ENCODE peak calls at places on chromosomes 12 and 14, in eight cellular contexts. O is glutamatergic neuron, Z is activated B cell treated with CpG ODN at 0.5 μM for 24 hours, F is psoas muscle, T is MCF 10A, C is endothelial cell, I is PC-3, B is HFF-Myc. U is an unnamed sample.

GRCh38 chr12:531951-532585 is 72.3 kb downstream of the B4GALNT3 start:
- DNase-seq in O (no peak), Z (no peak), F (no peak), T (no peak), C (no peak), I (no peak), B (no peak), U (no peak)

GRCh38 chr12:115313929-115314328 is 630.0 kb upstream of the TBX3 start:
- DNase-seq in O (no peak), Z (no peak), F (no peak), T (peak; percentile 18), C (no peak), I (peak; percentile 97), B (no peak), U (no peak)

GRCh38 chr12:89556976-89557375 is 31.1 kb upstream of the POC1B start:
- DNase-seq in O (no peak), Z (no peak), F (no peak), T (no peak), C (no peak), I (peak; percentile 53), B (no peak), U (no peak)

GRCh38 chr12:121781751-121782615 is 11.5 kb downstream of the RHOF start:
- DNase-seq in O (no peak), Z (peak; percentile 61), F (no peak), T (peak; percentile 61), C (no peak), I (peak; percentile 30), B (no peak), U (no peak)

GRCh38 chr12:103548622-103549601 is 38.2 kb upstream of the STAB2 start:
- DNase-seq in O (peak; percentile 76), Z (peak; percentile 44), F (peak; percentile 43), T (peak; percentile 82), C (peak; percentile 78), I (peak; percentile 95), B (peak; percentile 38), U (peak; percentile 80)

GRCh38 chr12:3200779-3201738 is 123.9 kb downstream of the TSPAN9 start:
- DNase-seq in O (peak; percentile 39), Z (no peak), F (no peak), T (no peak), C (no peak), I (peak; percentile 8), B (no peak), U (no peak)

GRCh38 chr14:95296595-95297365 is 22.9 kb downstream of the CLMN start:
- DNase-seq in O (no peak), Z (no peak), F (no peak), T (no peak), C (no peak), I (no peak), B (no peak), U (no peak)

GRCh38 chr14:22689186-22689585 is 45.0 kb upstream of the OR6J1 start:
- DNase-seq in O (no peak), Z (no peak), F (no peak), T (peak; percentile 87), C (no peak), I (peak; percentile 89), B (peak; percentile 71), U (no peak)

GRCh38 chr14:34356267-34356660 is 105.8 kb downstream of the SPTSSA start:
- DNase-seq in O (no peak), Z (no peak), F (no peak), T (peak; percentile 86), C (no peak), I (no peak), B (no peak), U (no peak)

GRCh38 chr14:34362625-34363251 is 99.3 kb downstream of the SPTSSA start:
- DNase-seq in O (no peak), Z (no peak), F (no peak), T (no peak), C (no peak), I (no peak), B (no peak), U (no peak)

GRCh38 chr14:34361504-34362011 is 100.5 kb downstream of the SPTSSA start:
- DNase-seq in O (no peak), Z (no peak), F (no peak), T (no peak), C (no peak), I (peak; percentile 74), B (no peak), U (no peak)

GRCh38 chr14:34355584-34356266 is 106.3 kb downstream of the SPTSSA start:
- DNase-seq in O (no peak), Z (no peak), F (no peak), T (peak; percentile 67), C (peak; percentile 4), I (peak; percentile 82), B (peak; percentile 67), U (no peak)

GRCh38 chr14:34359423-34360120 is 102.5 kb downstream of the SPTSSA start:
- DNase-seq in O (no peak), Z (no peak), F (no peak), T (no peak), C (no peak), I (peak; percentile 41), B (no peak), U (no peak)
- TF ChIP-seq CTCF in O (no peak), Z (no peak), F (no peak), T (no peak), C (no peak), I (no peak), B (no peak), U (no peak)

GRCh38 chr12:57454213-57454565 is 918 bp upstream of the INHBE start:
- DNase-seq in O (no peak), Z (no peak), F (no peak), T (no peak), C (no peak), I (no peak), B (no peak), U (no peak)

GRCh38 chr12:57454566-57455373 is at the start of gene INHBE:
- DNase-seq in O (peak; percentile 82), Z (no peak), F (peak; percentile 64), T (peak; percentile 77), C (no peak), I (no peak), B (no peak), U (no peak)

GRCh38 chr12:57452181-57452936 is 2.7 kb upstream of the INHBE start:
- DNase-seq in O (peak; percentile 60), Z (no peak), F (peak; percentile 38), T (peak; percentile 55), C (no peak), I (peak; percentile 64), B (no peak), U (no peak)

GRCh38 chr12:57451233-57451778 is 3.8 kb upstream of the INHBE start:
- DNase-seq in O (no peak), Z (no peak), F (no peak), T (no peak), C (no peak), I (no peak), B (no peak), U (no peak)

DNA sequence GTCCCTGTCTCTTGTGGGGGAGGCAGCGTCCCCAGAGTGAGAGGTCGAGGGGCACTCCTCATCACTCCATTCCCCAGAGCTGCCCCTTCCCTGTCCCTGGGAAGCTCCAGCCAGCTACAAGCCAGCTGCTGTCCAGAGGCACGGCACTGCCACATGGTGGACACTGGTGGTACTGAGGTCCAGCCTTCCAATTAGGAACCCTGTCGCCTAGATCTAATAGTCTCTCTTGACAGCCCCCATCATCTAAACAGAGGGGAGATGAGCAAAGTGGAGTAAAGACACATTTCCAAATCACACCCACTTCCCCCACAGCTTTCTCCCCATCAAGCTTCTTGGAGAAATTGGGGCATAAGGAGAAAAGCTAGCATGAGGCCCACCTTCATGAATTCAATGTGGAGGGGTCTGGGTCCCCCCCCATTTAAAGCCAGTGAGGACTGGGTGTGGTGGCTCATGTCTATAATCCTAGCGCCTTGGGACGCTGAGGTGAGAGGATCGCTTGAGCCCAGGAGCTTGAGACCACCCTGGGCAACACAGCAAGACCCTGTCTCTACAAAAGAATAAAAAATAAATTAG is 2.1 kb upstream of the INHBE start:
- DNase-seq in O (peak; percentile 94), Z (peak; percentile 45), F (peak; percentile 80), T (peak; percentile 78), C (peak; percentile 88), I (peak; percentile 86), B (no peak), U (peak; percentile 83)
- TF ChIP-seq CTCF in O (peak; percentile 77), Z (no peak), F (peak; percentile 90), T (peak; percentile 88), C (peak; percentile 83), I (peak; percentile 94), B (peak; percentile 96), U (peak; percentile 88)

GRCh38 chr12:53343978-53344377 is 7.8 kb upstream of the SP7 start:
- DNase-seq in O (no peak), Z (no peak), F (no peak), T (no peak), C (no peak), I (no peak), B (no peak), U (no peak)

GRCh38 chr12:53344487-53344823 is 8.3 kb upstream of the SP7 start:
- DNase-seq in O (no peak), Z (no peak), F (no peak), T (no peak), C (no peak), I (no peak), B (no peak), U (no peak)

GRCh38 chr12:53344824-53345485 is 8.8 kb upstream of the SP7 start:
- DNase-seq in O (peak; percentile 82), Z (peak; percentile 61), F (peak; percentile 79), T (peak; percentile 72), C (peak; percentile 79), I (peak; percentile 59), B (no peak), U (peak; percentile 70)

GRCh38 chr12:53343449-53343848 is 7.3 kb upstream of the SP7 start:
- DNase-seq in O (no peak), Z (no peak), F (no peak), T (no peak), C (no peak), I (no peak), B (no peak), U (no peak)

DNA sequence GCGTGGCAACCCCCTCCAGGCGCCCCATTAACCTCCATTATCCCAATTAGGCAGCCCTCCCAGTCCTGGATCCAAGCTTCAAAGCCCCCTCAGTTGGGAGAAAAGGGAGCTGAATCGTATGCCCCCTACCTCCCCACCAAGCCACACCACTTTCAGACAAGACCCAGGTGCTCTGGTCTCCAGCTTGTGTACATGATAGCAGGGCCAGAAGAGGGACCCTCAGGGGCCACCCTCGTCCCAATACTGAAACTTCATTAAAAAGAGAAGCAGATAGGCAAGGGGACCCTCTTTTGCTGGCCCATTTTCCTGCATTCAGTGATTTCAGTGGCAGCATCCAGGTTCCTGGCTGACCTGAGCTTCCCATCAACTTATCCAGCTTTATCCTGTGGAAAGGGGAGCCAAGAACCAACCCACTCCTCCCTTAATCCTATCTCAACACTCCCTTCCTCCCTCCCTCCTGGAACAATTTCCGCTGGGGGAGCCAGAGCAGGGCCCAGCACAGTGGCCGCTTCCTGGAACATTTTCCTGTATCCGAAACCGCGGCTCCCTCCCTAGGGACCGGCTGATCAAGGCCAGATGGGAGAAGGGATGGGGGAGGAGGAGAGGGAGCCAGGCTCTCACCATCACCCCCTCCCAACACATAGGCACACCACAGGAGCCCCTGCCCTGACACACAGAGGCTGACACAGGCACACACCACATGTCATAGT is 9.5 kb upstream of the SP7 start:
- DNase-seq in O (peak; percentile 56), Z (no peak), F (peak; percentile 56), T (no peak), C (peak; percentile 52), I (no peak), B (no peak), U (no peak)
- TF ChIP-seq CTCF in O (no peak), Z (no peak), F (no peak), T (no peak), C (no peak), I (peak; percentile 9), B (no peak), U (no peak)

GRCh38 chr12:104827587-104827986 is 130.5 kb downstream of the SLC41A2 start:
- DNase-seq in O (no peak), Z (no peak), F (no peak), T (no peak), C (peak; percentile 20), I (peak; percentile 35), B (no peak), U (no peak)

GRCh38 chr12:104823985-104824441 is 134.1 kb downstream of the SLC41A2 start:
- DNase-seq in O (peak; percentile 52), Z (no peak), F (no peak), T (no peak), C (no peak), I (peak; percentile 19), B (no peak), U (no peak)

GRCh38 chr12:104828015-104828414 is 130.1 kb downstream of the SLC41A2 start:
- DNase-seq in O (no peak), Z (no peak), F (no peak), T (no peak), C (no peak), I (no peak), B (no peak), U (no peak)

DNA sequence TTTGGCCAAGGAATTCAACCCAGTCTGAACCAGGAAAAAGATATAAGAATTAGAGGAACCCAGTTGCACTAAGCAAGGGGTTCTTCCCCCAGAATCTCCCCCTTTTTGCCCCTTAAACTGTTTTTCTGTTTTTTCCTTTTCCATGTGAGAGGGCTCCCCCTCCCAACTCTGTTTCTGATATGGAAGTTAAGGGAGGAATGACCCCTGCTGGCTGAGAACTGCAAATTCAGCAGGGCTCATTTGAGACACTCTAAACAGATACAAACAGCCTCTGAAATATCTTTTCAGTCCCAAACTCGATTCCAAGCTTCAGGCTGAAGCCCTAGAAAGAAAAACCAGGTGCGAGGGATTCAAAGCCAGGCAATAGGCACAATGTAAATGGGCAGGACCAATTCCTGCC is 132.7 kb downstream of the SLC41A2 start:
- DNase-seq in O (no peak), Z (no peak), F (no peak), T (peak; percentile 34), C (no peak), I (peak; percentile 70), B (no peak), U (no peak)
- TF ChIP-seq CTCF in O (peak; percentile 24), Z (no peak), F (no peak), T (no peak), C (no peak), I (peak; percentile 89), B (peak; percentile 68), U (peak; percentile 52)

U was measured in neural crest cell.